ENCODE peak calls at places on chromosomes 11 and 22, in four cellular contexts. J, L, E and O are unnamed samples.

GRCh38 chr11:63445720-63446119 is 45.2 kb downstream of the PLAAT5 start:
- DNase-seq in J (no peak), L (no peak), E (no peak), O (peak; percentile 5)

GRCh38 chr11:85663080-85663729 is 1.7 kb downstream of the CREBZF start:
- DNase-seq in J (no peak), L (no peak), E (no peak), O (no peak)

GRCh38 chr11:14855890-14856289 is 36.1 kb downstream of the CYP2R1 start:
- DNase-seq in J (no peak), L (no peak), E (no peak), O (no peak)

GRCh38 chr11:111688028-111688427 is 78.2 kb downstream of the PPP2R1B start:
- DNase-seq in J (no peak), L (no peak), E (no peak), O (no peak)

GRCh38 chr22:46115388-46115678 is 35.0 kb upstream of the PPARA start:
- DNase-seq in J (no peak), L (no peak), E (no peak), O (no peak)

GRCh38 chr11:115144014-115144413 is 360.2 kb downstream of the CADM1 start:
- DNase-seq in J (no peak), L (no peak), E (peak; percentile 24), O (no peak)

GRCh38 chr22:37095113-37095512 is 14.4 kb downstream of the TMPRSS6 start:
- DNase-seq in J (no peak), L (no peak), E (no peak), O (no peak)

GRCh38 chr22:40509401-40510134 is 127.0 kb downstream of the MRTFA start:
- DNase-seq in J (no peak), L (no peak), E (no peak), O (no peak)

GRCh38 chr11:121023848-121024751 is at the start of gene TBCEL:
- DNase-seq in J (peak; percentile 85), L (peak; percentile 62), E (peak; percentile 97), O (peak; percentile 91)

GRCh38 chr11:39209966-39210365 is 2249.5 kb downstream of the LRRC4C start:
- DNase-seq in J (no peak), L (no peak), E (no peak), O (no peak)

GRCh38 chr11:129750343-129751292 is 65.0 kb upstream of the TMEM45B start:
- DNase-seq in J (peak; percentile 77), L (peak; percentile 27), E (peak; percentile 82), O (peak; percentile 28)

GRCh38 chr11:73888244-73888643 is 11.4 kb downstream of the PAAF1 start:
- DNase-seq in J (no peak), L (no peak), E (no peak), O (no peak)

GRCh38 chr11:79285756-79286155 is 155.1 kb downstream of the TENM4 start:
- DNase-seq in J (no peak), L (no peak), E (no peak), O (no peak)

GRCh38 chr22:41620646-41621098 is at the start of gene DESI1:
- DNase-seq in J (no peak), L (peak; percentile 24), E (peak; percentile 67), O (no peak)

GRCh38 chr22:45550891-45551290 is 48.2 kb downstream of the FBLN1 start:
- DNase-seq in J (no peak), L (no peak), E (no peak), O (no peak)

GRCh38 chr11:103338621-103339484 is 229.6 kb downstream of the DYNC2H1 start:
- DNase-seq in J (no peak), L (no peak), E (peak; percentile 62), O (no peak)

GRCh38 chr11:128467610-128468041 is 119.7 kb downstream of the ETS1 start:
- DNase-seq in J (peak; percentile 53), L (peak; percentile 46), E (no peak), O (no peak)

GRCh38 chr11:126917531-126918204 is 82.9 kb downstream of the KIRREL3 start:
- DNase-seq in J (no peak), L (no peak), E (no peak), O (no peak)

GRCh38 chr11:22859756-22860155 is 518 bp downstream of the CCDC179 start:
- DNase-seq in J (no peak), L (no peak), E (no peak), O (no peak)

DNA sequence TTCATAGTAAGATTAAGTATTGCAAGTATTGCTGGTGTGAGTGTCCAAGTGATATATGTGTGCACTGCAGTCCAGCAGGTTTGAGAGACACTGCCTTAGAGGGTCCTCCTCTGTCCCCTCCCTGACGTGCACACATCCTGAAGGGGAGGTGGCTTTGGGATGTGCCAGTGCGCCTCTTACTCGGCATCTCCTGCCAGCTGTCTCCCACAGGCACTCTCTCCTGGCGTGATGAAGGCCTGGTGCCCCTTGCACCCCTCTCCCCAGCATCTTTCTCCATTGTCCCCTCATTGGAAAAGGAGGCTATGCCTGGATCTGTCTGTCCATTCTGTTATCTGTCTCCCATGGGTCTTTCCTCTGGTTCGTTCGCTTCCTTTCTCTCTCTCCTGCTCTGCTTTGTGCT is 24.2 kb downstream of the GTPBP1 start:
- DNase-seq in J (no peak), L (no peak), E (no peak), O (no peak)
- H3K27ac ChIP-seq in J (no peak overlapping the region), L (no peak overlapping the region), E (no peak overlapping the region), O (peak overlapping the region; percentile 99)

GRCh38 chr11:96013459-96014213 is 89.7 kb upstream of the MTMR2 start:
- DNase-seq in J (peak; percentile 60), L (no peak), E (no peak), O (no peak)
- H3K27ac ChIP-seq in J (no peak overlapping the region), L (peak overlapping the region; percentile 43), E (peak overlapping the region; percentile 40), O (no peak overlapping the region)

GRCh38 chr11:77038825-77039326 is 4.7 kb downstream of the B3GNT6 start:
- DNase-seq in J (no peak), L (no peak), E (no peak), O (no peak)
- H3K27ac ChIP-seq in J (no peak overlapping the region), L (no peak overlapping the region), E (no peak overlapping the region), O (no peak overlapping the region)

GRCh38 chr22:20058989-20059770 is 20.9 kb upstream of the DGCR8 start:
- DNase-seq in J (no peak), L (no peak), E (no peak), O (no peak)
- H3K27ac ChIP-seq in J (peak overlapping the region; percentile 72), L (no peak overlapping the region), E (no peak overlapping the region), O (no peak overlapping the region)

DNA sequence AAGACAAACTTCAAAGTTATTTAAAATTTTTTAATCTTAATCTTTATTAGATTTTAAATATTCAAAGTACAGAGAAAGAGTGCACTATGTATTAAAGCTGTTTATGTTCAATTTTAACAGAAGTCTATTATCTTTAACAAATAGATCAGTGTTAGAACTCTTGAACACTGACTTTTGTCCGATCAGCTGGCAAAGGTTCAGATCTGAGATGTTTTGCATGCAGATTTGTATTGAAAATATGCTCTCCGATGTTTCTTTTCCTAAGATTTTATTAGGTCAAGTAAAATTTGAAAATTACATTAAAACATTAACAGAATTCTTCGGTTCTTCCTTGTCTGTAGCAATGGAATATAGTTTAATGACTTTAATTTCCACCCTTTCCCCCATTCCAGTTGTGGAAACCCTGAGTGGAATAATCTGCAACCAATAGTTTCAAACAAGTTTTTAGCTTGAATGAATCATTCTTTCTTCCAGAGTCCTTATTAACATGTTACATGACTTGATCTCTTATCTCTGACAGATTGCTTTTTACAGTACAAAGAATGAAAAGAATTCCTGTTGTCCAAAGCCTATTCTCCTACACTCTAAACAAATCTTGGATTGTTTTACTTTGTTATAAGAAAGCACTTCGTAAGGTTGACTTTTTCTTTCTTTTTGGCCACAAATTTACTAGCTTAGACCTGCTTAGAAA is 11.4 kb upstream of the TCP11L1 start:
- DNase-seq in J (no peak), L (no peak), E (no peak), O (no peak)
- H3K27ac ChIP-seq in J (no peak overlapping the region), L (no peak overlapping the region), E (no peak overlapping the region), O (peak overlapping the region; percentile 67)